ENCODE peak calls at places on chromosomes 7 and 10, in ten cellular contexts. Y is activated T-cell treated with anti-CD3 and anti-CD28 coated beads, Interleukin-2, amount 50 U/mL, for 48 hours; V is PC-9; G is neural crest cell; J is MCF 10A; H is endothelial cell; T is IMR-90; L is H7; I is pancreas; R is mucosa of descending colon. F is an unnamed sample.

GRCh38 chr10:129710510-129710847 is 243.4 kb downstream of the MGMT start:
- DNase-seq in G (no peak), Y (no peak), L (no peak), J (no peak), H (no peak), T (no peak), I (no peak), R (no peak), V (no peak), F (no peak)

GRCh38 chr7:53520841-53521240 is 485.4 kb downstream of the POM121L12 start:
- DNase-seq in H (no peak), J (no peak), L (no peak), R (no peak), Y (no peak), V (no peak), G (no peak), T (no peak), I (no peak), F (no peak)

GRCh38 chr7:158827411-158828342 is 1.6 kb downstream of the ESYT2 start:
- DNase-seq in V (peak; percentile 29), R (no peak), G (no peak), T (peak; percentile 40), J (peak; percentile 47), L (no peak), Y (peak; percentile 50), I (no peak), H (no peak), F (no peak)

GRCh38 chr7:102434039-102434481 is 685 bp downstream of the ORAI2 start:
- DNase-seq in Y (peak; percentile 45), L (no peak), V (no peak), J (no peak), H (no peak), G (no peak), T (peak; percentile 44), I (no peak), R (no peak), F (no peak)

GRCh38 chr10:17445400-17445998 is 8.9 kb downstream of the ST8SIA6 start:
- DNase-seq in J (no peak), Y (no peak), V (peak; percentile 62), G (no peak), H (no peak), L (no peak), I (no peak), T (no peak), R (no peak), F (no peak)

GRCh38 chr10:89888647-89889046 is 187.3 kb downstream of the KIF20B start:
- DNase-seq in I (no peak), L (no peak), H (no peak), J (no peak), G (no peak), Y (no peak), T (no peak), R (no peak), V (no peak), F (no peak)

GRCh38 chr7:86750124-86750523 is 106.4 kb downstream of the GRM3 start:
- DNase-seq in I (no peak), L (no peak), V (no peak), Y (no peak), R (no peak), H (no peak), T (no peak), G (no peak), J (no peak), F (no peak)

GRCh38 chr7:2452074-2452507 is 24.1 kb downstream of the GRIFIN start:
- DNase-seq in G (no peak), Y (peak; percentile 42), T (no peak), L (peak; percentile 81), V (peak; percentile 44), H (no peak), I (no peak), R (peak; percentile 53), J (no peak), F (no peak)

GRCh38 chr7:108246227-108246837 is 116.2 kb upstream of the LAMB4 start:
- DNase-seq in J (peak; percentile 84), G (peak; percentile 28), Y (no peak), R (no peak), H (no peak), V (peak; percentile 87), T (peak; percentile 96), I (peak; percentile 24), L (no peak), F (peak; percentile 91)

GRCh38 chr10:110524864-110525242 is 27.1 kb downstream of the DUSP5 start:
- DNase-seq in I (no peak), R (no peak), H (no peak), T (no peak), L (no peak), J (no peak), V (no peak), Y (no peak), G (no peak), F (no peak)

GRCh38 chr7:18607025-18607424 is 111.5 kb downstream of the HDAC9 start:
- DNase-seq in Y (no peak), L (no peak), V (no peak), I (no peak), T (peak; percentile 64), J (peak; percentile 11), G (no peak), H (no peak), R (no peak), F (no peak)

GRCh38 chr10:103745264-103746247 is 109.8 kb downstream of the SH3PXD2A start:
- DNase-seq in V (peak; percentile 84), H (no peak), R (peak; percentile 54), Y (peak; percentile 75), I (no peak), J (peak; percentile 93), T (peak; percentile 44), G (no peak), L (peak; percentile 62), F (peak; percentile 66)

GRCh38 chr10:125991009-125991788 is 94.8 kb downstream of the FANK1 start:
- DNase-seq in L (no peak), Y (no peak), R (no peak), I (no peak), H (no peak), J (no peak), T (no peak), G (no peak), V (no peak), F (no peak)

GRCh38 chr10:13629116-13629515 is 42.4 kb downstream of the PRPF18 start:
- DNase-seq in H (no peak), T (no peak), G (no peak), L (no peak), Y (no peak), J (no peak), R (no peak), V (no peak), I (no peak), F (no peak)

GRCh38 chr10:117590516-117590915 is 48.0 kb downstream of the EMX2 start:
- DNase-seq in H (no peak), L (no peak), J (no peak), R (no peak), V (no peak), I (no peak), G (no peak), T (no peak), Y (no peak), F (no peak)

GRCh38 chr7:3218561-3219225 is 82.4 kb upstream of the SDK1 start:
- DNase-seq in I (no peak), T (no peak), V (no peak), G (no peak), Y (no peak), J (peak; percentile 6), L (no peak), H (no peak), R (no peak), F (no peak)

GRCh38 chr7:130322615-130323014 is 22.0 kb upstream of the CPA5 start:
- DNase-seq in G (no peak), L (no peak), I (no peak), R (no peak), T (no peak), Y (no peak), J (peak; percentile 4), V (peak; percentile 70), H (no peak), F (peak; percentile 5)

GRCh38 chr10:112215342-112215774 is 31.8 kb upstream of the GPAM start:
- DNase-seq in J (no peak), I (no peak), T (peak; percentile 24), G (no peak), Y (no peak), H (no peak), V (no peak), L (no peak), R (no peak), F (no peak)

GRCh38 chr7:101564778-101565211 is 64.3 kb downstream of the MYL10 start:
- DNase-seq in Y (no peak), G (no peak), T (no peak), L (peak; percentile 84), J (peak; percentile 34), I (no peak), H (no peak), V (peak; percentile 61), R (peak; percentile 77), F (no peak)

GRCh38 chr10:34743804-34744203 is 71.3 kb downstream of the PARD3 start:
- DNase-seq in I (no peak), J (peak; percentile 78), T (peak; percentile 34), Y (no peak), L (no peak), H (no peak), G (no peak), V (no peak), R (no peak), F (no peak)

GRCh38 chr10:11742009-11742778 is at the start of gene ECHDC3:
- DNase-seq in G (peak; percentile 26), H (peak; percentile 35), T (no peak), V (peak; percentile 24), J (peak; percentile 56), R (peak; percentile 77), I (peak; percentile 73), L (peak; percentile 95), Y (peak; percentile 70), F (no peak)

GRCh38 chr7:92762853-92763252 is 73.5 kb downstream of the CDK6 start:
- DNase-seq in L (no peak), H (no peak), Y (no peak), G (no peak), T (no peak), V (no peak), I (no peak), J (no peak), R (no peak), F (no peak)

GRCh38 chr10:13987472-13987871 is 343.3 kb downstream of the FRMD4A start:
- DNase-seq in T (peak; percentile 91), G (no peak), I (no peak), V (peak; percentile 22), L (no peak), J (peak; percentile 58), H (no peak), R (no peak), Y (no peak), F (no peak)

GRCh38 chr7:67937717-67938191 is 941.1 kb downstream of the TYW1 start:
- DNase-seq in H (no peak), G (peak; percentile 1), V (no peak), Y (no peak), L (no peak), T (peak; percentile 1), I (no peak), R (no peak), J (no peak), F (peak; percentile 74)

GRCh38 chr7:138151731-138152577 is 75.7 kb downstream of the AKR1D1 start:
- DNase-seq in L (no peak), Y (no peak), G (no peak), J (no peak), T (no peak), I (no peak), V (no peak), R (no peak), H (no peak), F (no peak)

GRCh38 chr10:43407148-43407575 is 1.8 kb downstream of the HNRNPF start:
- DNase-seq in Y (peak; percentile 78), G (peak; percentile 37), L (peak; percentile 81), V (peak; percentile 54), R (peak; percentile 80), I (peak; percentile 50), J (no peak), H (peak; percentile 68), T (peak; percentile 36), F (no peak)

GRCh38 chr7:70681847-70682350 is 450.0 kb upstream of the GALNT17 start:
- DNase-seq in I (no peak), T (no peak), G (no peak), J (no peak), R (no peak), V (no peak), H (no peak), Y (peak; percentile 49), L (no peak), F (no peak)

GRCh38 chr7:15915694-15916093 is 229.2 kb upstream of the MEOX2 start:
- DNase-seq in T (peak; percentile 80), L (no peak), H (no peak), G (no peak), V (no peak), Y (no peak), J (no peak), I (no peak), R (no peak), F (no peak)

F was measured in epithelial cell of prostate.